ENCODE peak calls at places on chromosome 5, in four cellular contexts. R is HepG2, Y is H1, S is K562. D is an unnamed sample.

GRCh38 chr5:102241809-102242421 is 54.2 kb downstream of the SLCO4C1 start:
- DNase-seq in Y (no peak), R (no peak), S (no peak), D (no peak)

GRCh38 chr5:170291324-170291847 is 6.2 kb downstream of the LCP2 start:
- DNase-seq in Y (no peak), R (no peak), S (no peak), D (no peak)

GRCh38 chr5:68239485-68239884 is 23.9 kb downstream of the PIK3R1 start:
- DNase-seq in S (peak), R (peak), Y (no peak), D (no peak)

GRCh38 chr5:24646915-24647314 is 2.1 kb upstream of the CDH10 start:
- DNase-seq in Y (no peak), S (no peak), R (peak), D (no peak)

GRCh38 chr5:14399054-14399657 is 182.4 kb upstream of the OTULINL start:
- DNase-seq in Y (no peak), S (peak), R (peak), D (peak)

GRCh38 chr5:167049043-167049663 is 1242.3 kb upstream of the WWC1 start:
- DNase-seq in S (peak), Y (no peak), R (peak), D (peak)

GRCh38 chr5:34652916-34653315 is 3.2 kb upstream of the RAI14 start:
- DNase-seq in R (no peak), S (no peak), Y (no peak), D (no peak)

GRCh38 chr5:142749321-142749720 is 20.9 kb upstream of the ARHGAP26 start:
- DNase-seq in Y (no peak), R (no peak), S (no peak), D (no peak)

GRCh38 chr5:151037561-151038291 is 17.3 kb downstream of the GPX3 start:
- DNase-seq in S (no peak), Y (no peak), R (peak), D (no peak)

GRCh38 chr5:111737716-111738115 is 19.3 kb downstream of the NREP start:
- DNase-seq in Y (no peak), S (no peak), R (no peak), D (no peak)

GRCh38 chr5:115402822-115403577 is 106.5 kb upstream of the CCDC112 start:
- DNase-seq in Y (no peak), S (no peak), R (no peak), D (no peak)

DNA sequence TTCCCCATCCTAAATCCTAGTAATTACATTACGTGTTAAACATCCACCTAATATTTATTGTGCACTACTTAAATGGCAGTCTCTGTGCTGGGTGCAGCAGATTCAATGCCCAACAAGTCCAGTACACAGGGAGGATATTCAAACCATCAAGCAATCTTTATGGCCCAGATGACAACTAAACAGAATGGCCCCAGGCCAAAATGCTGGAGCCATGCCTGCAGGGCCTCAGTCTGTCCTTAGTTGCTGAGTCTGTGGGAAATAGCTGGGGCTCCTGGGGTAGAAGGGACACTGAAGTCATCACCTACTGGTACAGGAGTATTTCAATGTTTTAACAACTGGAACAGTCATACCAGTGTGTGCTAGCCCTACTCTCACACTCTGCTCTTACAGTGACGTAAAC is 153.5 kb downstream of the ZNF608 start:
- DNase-seq in S (no peak), R (no peak), Y (no peak), D (no peak)
- TF ChIP-seq FOSL1 in S (no peak), R (no peak), Y (no peak), D (no peak)

GRCh38 chr5:173950829-173951228 is 38.1 kb upstream of the C5orf47 start:
- DNase-seq in Y (no peak), R (no peak), S (no peak), D (no peak)

GRCh38 chr5:173953528-173954090 is 35.4 kb upstream of the C5orf47 start:
- DNase-seq in S (no peak), R (peak), Y (no peak), D (no peak)

DNA sequence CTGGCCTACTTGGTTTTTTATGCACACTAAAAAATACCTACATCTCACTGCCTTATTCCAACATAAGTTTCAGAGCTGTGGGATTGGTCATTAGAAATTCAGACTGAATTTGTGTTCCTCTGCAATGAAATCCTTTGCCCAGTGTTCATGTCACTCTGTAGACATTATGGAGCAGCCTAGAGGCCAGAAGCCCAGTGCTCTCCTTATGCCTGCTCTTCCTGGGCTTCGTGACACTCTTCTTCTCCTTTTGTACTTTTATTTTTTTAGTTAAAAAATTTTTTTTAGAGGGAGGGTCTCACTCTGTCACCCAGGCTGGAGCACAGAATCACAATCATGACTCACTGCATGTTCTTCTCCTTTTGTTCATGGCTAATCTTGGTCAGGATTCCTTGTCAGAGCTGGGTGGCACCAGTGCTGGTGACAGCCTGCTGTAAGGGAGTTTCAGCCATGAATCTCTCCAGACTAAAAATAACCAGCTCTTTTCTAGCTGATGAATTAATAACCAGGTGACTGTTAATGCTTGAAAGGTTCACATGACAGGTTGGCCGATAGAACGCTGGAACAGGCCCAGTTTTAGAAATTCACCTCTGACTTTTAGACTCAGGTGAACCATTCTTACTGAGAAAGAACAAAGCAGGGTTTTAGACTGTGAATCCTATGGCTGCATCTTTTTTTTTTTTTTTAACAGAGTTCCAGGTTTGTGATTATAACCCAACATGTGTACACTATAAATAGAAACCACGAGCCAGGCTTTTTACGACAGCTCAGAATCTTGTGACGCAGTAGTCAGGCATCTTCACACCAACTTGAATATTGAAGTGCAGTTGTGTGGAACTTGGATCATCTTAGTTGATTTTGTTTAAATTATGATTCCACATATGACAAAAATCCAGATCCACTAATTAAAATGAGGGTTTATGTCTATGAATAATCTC is 34.0 kb upstream of the C5orf47 start:
- DNase-seq in Y (no peak), S (no peak), R (no peak), D (no peak)
- TF ChIP-seq FOSL1 in Y (no peak), S (no peak), R (no peak), D (no peak)

DNA sequence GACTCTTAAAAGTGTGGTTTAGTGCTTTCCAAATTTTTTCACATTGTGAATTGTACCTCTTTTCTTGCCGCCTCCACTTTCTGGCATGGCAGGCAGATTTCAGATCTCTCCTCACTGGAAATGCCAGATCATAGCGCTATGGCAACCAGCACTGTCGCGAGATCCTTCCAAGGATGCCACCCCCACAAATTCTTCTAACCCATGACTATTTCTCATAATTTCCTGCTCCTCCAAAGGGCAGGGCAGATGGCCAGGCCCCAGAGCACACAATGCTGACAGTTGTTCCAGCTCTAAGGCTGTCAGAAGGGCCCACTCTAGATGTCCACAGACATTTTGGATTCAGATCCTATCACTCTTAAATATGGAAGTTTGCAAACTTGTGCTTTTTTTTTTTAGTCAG is 446.2 kb upstream of the RIOK2 start:
- DNase-seq in S (no peak), Y (no peak), R (no peak), D (peak)
- TF ChIP-seq FOSL1 in S (no peak), Y (no peak), R (no peak), D (no peak)

DNA sequence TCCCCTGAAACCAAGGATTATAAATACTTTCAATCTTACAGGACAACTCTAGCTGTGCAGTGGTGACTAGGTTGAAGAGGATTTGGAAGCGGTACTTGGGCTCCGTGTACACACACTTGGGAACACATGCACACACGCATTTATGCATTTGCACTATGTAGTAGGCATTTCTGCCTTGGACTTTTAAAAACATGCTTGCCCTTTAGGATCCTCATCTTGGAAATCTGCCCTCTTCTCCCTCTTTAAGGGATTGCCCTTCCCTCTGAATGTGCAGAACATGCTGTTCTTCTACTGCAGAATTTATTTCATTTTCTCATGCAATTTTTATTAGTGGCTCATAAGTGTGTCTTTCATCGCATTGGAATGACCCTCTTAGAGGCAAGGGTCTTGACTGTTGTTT is 139.0 kb downstream of the GRIA1 start:
- DNase-seq in Y (no peak), S (no peak), R (no peak), D (no peak)
- TF ChIP-seq FOSL1 in Y (no peak), S (no peak), R (no peak), D (no peak)